ENCODE peak calls at places on chromosomes 1 and 21, in six cellular contexts. X, T, Z, U, F and A are unnamed samples. For H3K27me3, the result is how much of the 10 kb centered on the place peaks cover.

GRCh38 chr1:218123968-218124367 is 161.1 kb upstream of the RRP15 start:
- DNase-seq in X (no peak), T (no peak), Z (no peak), U (no peak), F (no peak), A (no peak)

GRCh38 chr1:154880651-154881050 is 10.6 kb upstream of the KCNN3 start:
- DNase-seq in X (no peak), T (no peak), Z (no peak), U (no peak), F (no peak), A (no peak)

GRCh38 chr21:42820513-42821465 is 58.5 kb downstream of the WDR4 start:
- DNase-seq in X (peak), T (no peak), Z (peak), U (no peak), F (no peak), A (no peak)

GRCh38 chr1:115412286-115412685 is 74.2 kb upstream of the NGF start:
- DNase-seq in X (no peak), T (no peak), Z (no peak), U (no peak), F (peak), A (no peak)

GRCh38 chr1:200290010-200290685 is 119.7 kb downstream of the ZNF281 start:
- DNase-seq in X (no peak), T (no peak), Z (peak), U (no peak), F (no peak), A (no peak)

GRCh38 chr1:236164273-236164672 is 21.9 kb downstream of the GPR137B start:
- DNase-seq in X (peak), T (no peak), Z (no peak), U (no peak), F (no peak), A (no peak)

GRCh38 chr1:226891846-226892533 is 21.6 kb downstream of the PSEN2 start:
- DNase-seq in X (peak), T (no peak), Z (no peak), U (peak), F (no peak), A (no peak)

GRCh38 chr1:20069932-20070331 is at the start of gene PLA2G5:
- DNase-seq in X (no peak), T (peak), Z (no peak), U (no peak), F (no peak), A (no peak)

GRCh38 chr1:240171907-240172306 is 80.2 kb downstream of the FMN2 start:
- DNase-seq in X (no peak), T (no peak), Z (no peak), U (no peak), F (no peak), A (no peak)

GRCh38 chr1:162632743-162633326 is 571 bp downstream of the DDR2 start:
- DNase-seq in X (no peak), T (no peak), Z (no peak), U (no peak), F (no peak), A (no peak)

GRCh38 chr1:89407355-89407754 is 43.5 kb downstream of the GBP6 start:
- DNase-seq in X (no peak), T (no peak), Z (no peak), U (no peak), F (peak), A (no peak)

GRCh38 chr1:169018751-169019150 is 87.7 kb upstream of the ATP1B1 start:
- DNase-seq in X (no peak), T (no peak), Z (no peak), U (no peak), F (no peak), A (no peak)

GRCh38 chr1:147076442-147076841 is 95.8 kb downstream of the PRKAB2 start:
- DNase-seq in X (no peak), T (no peak), Z (no peak), U (no peak), F (no peak), A (no peak)

GRCh38 chr1:53600001-53600400 is 139.0 kb downstream of the GLIS1 start:
- DNase-seq in X (peak), T (no peak), Z (no peak), U (peak), F (no peak), A (no peak)

GRCh38 chr1:68570859-68571258 is 74.0 kb upstream of the DEPDC1 start:
- DNase-seq in X (no peak), T (no peak), Z (no peak), U (no peak), F (no peak), A (no peak)

GRCh38 chr1:6392880-6393399 is 627 bp downstream of the ACOT7 start:
- DNase-seq in X (no peak), T (no peak), Z (no peak), U (no peak), F (no peak), A (no peak)

GRCh38 chr1:88013485-88013884 is 670.6 kb upstream of the PKN2 start:
- DNase-seq in X (no peak), T (no peak), Z (no peak), U (no peak), F (peak), A (no peak)

GRCh38 chr1:26181586-26182371 is 4.5 kb downstream of the CNKSR1 start:
- DNase-seq in X (no peak), T (no peak), Z (no peak), U (no peak), F (peak), A (no peak)

GRCh38 chr1:78493456-78493855 is 2.7 kb downstream of the PTGFR start:
- DNase-seq in X (no peak), T (no peak), Z (no peak), U (no peak), F (no peak), A (no peak)

GRCh38 chr1:78492376-78492950 is 1.7 kb downstream of the PTGFR start:
- DNase-seq in X (no peak), T (no peak), Z (no peak), U (no peak), F (no peak), A (no peak)

GRCh38 chr1:78491311-78492071 is 717 bp downstream of the PTGFR start:
- DNase-seq in X (no peak), T (no peak), Z (no peak), U (peak), F (peak), A (no peak)

GRCh38 chr1:78490861-78491310 is at the start of gene PTGFR:
- DNase-seq in X (no peak), T (no peak), Z (no peak), U (peak), F (peak), A (no peak)
- H3K4me3 ChIP-seq in X (peak), T (peak), Z (no peak), U (peak), F (peak), A (peak)

GRCh38 chr1:65674522-65674921 is 118.2 kb upstream of the PDE4B start:
- DNase-seq in X (no peak), T (no peak), Z (no peak), U (no peak), F (no peak), A (no peak)
- H3K27me3 ChIP-seq in X (under half), T (under half), Z (under half), U (under half), F (under half), A (under half)

DNA sequence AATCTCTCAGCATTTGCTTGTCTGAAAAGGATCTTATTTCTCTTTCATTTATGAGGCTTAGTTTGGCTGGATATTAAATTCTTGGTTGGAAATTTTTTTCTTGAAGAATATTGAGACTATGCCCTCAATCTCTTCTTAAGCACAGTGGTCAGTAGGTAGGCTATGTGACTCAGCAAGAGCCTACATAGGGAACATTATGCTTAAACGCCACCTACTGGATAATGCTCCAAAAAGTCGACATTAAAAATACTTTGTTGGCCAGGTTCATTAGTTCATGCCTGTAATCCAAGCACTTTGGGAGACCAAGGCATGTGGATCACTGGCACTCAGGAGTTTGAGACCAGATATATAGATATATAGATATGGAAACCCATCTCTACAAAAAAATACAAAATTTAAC is 678.0 kb upstream of the USP24 start:
- DNase-seq in X (no peak), T (no peak), Z (peak), U (no peak), F (peak), A (no peak)
- TF ChIP-seq CTCF in X (no peak), T (no peak), Z (peak), U (no peak), F (peak), A (peak)

GRCh38 chr1:2322065-2322571 is 69.2 kb downstream of the MORN1 start:
- DNase-seq in X (no peak), T (peak), Z (peak), U (peak), F (no peak), A (no peak)
- H3K4me3 ChIP-seq in X (no peak), T (no peak), Z (no peak), U (no peak), F (no peak), A (no peak)

GRCh38 chr1:114075082-114075481 is 78.6 kb downstream of the SYT6 start:
- DNase-seq in X (no peak), T (no peak), Z (no peak), U (no peak), F (no peak), A (no peak)
- H3K27me3 ChIP-seq in X (under half), T (under half), Z (under half), U (under half), F (under half), A (under half)